ENCODE peak calls at places on chromosomes 6 and 20, in four cellular contexts. P is sigmoid colon, E is WERI-Rb-1, B is H9. O is an unnamed sample.

GRCh38 chr6:22006795-22007194 is 290.0 kb downstream of the PRL start:
- DNase-seq in E (no peak), B (no peak), P (no peak), O (no peak)

GRCh38 chr6:101080597-101080996 is 199.5 kb upstream of the ASCC3 start:
- DNase-seq in E (no peak), B (no peak), P (no peak), O (no peak)

GRCh38 chr6:63560806-63561672 is 11.2 kb upstream of the LOC128125822 start:
- DNase-seq in B (no peak), P (no peak), E (no peak), O (no peak)

GRCh38 chr6:1464796-1465348 is 75.5 kb downstream of the FOXF2 start:
- DNase-seq in E (no peak), P (no peak), B (no peak), O (no peak)

GRCh38 chr6:146135167-146135566 is 106.3 kb downstream of the GRM1 start:
- DNase-seq in B (no peak), P (no peak), E (no peak), O (no peak)

GRCh38 chr6:128129679-128130078 is 228.8 kb upstream of the THEMIS start:
- DNase-seq in P (no peak), E (no peak), B (no peak), O (no peak)

GRCh38 chr6:4928426-4928825 is 75.4 kb downstream of the RPP40 start:
- DNase-seq in E (no peak), P (no peak), B (no peak), O (no peak)

GRCh38 chr20:41011551-41012067 is 17.0 kb upstream of the TOP1 start:
- DNase-seq in P (no peak), E (no peak), B (no peak), O (no peak)

GRCh38 chr20:21342656-21343345 is 39.7 kb downstream of the XRN2 start:
- DNase-seq in E (no peak), P (no peak), B (no peak), O (no peak)

GRCh38 chr6:10831609-10832008 is 6.7 kb downstream of the MAK start:
- DNase-seq in P (no peak), B (no peak), E (no peak), O (no peak)

GRCh38 chr6:89702349-89702748 is 63.8 kb upstream of the LYRM2 start:
- DNase-seq in E (no peak), B (no peak), P (no peak), O (no peak)
- TF ChIP-seq CTCF in E (no peak), B (no peak), P (no peak), O (no peak)

GRCh38 chr6:14381225-14381887 is 263.8 kb downstream of the CD83 start:
- DNase-seq in P (no peak), E (no peak), B (peak), O (no peak)
- H3K27ac ChIP-seq in P (no peak), E (no peak), B (peak), O (no peak)

DNA sequence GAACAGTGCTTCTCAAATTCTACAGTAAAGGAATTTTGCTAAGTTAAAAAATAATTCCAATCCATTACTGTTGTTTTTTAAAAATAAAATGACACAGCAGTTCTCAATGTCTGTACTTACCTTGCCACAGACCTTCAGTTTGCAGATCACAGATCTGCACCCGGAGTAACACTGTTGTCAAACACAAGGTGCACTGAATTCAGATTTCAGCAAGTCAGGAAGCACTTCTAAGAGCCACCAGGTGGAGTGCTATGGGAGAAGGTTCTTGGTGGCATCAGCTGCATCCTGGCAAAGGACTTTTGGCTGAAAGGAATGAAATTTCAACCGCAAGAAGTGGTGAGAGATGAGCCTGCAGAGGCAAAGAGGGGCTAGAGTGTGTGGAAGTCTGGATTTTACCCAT is 17.4 kb downstream of the RSPH4A start:
- DNase-seq in E (no peak), P (no peak), B (peak), O (no peak)
- TF ChIP-seq CTCF in E (peak), P (no peak), B (peak), O (no peak)

DNA sequence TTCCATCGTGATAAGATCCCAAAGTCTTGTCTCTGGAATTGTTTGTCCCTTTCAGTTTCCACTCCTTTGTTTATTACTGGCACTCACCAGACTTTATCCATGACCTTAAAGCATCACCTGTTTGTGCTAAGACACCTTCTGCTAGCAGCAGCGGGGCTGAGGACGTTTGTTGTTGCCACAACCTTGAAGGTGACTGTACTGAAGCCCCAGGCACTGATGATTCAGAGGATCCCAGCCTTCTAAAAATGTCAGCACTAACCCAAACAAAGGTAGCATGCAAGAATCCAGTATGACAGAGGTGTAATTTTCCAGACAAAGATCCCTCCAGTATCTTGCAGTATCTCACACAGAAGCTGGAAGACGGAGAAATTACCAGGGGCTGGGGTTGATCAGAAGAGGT is 28.9 kb upstream of the SMIM8 start:
- DNase-seq in P (no peak), B (no peak), E (no peak), O (no peak)
- H3K27ac ChIP-seq in P (no peak), B (no peak), E (no peak), O (no peak)

DNA sequence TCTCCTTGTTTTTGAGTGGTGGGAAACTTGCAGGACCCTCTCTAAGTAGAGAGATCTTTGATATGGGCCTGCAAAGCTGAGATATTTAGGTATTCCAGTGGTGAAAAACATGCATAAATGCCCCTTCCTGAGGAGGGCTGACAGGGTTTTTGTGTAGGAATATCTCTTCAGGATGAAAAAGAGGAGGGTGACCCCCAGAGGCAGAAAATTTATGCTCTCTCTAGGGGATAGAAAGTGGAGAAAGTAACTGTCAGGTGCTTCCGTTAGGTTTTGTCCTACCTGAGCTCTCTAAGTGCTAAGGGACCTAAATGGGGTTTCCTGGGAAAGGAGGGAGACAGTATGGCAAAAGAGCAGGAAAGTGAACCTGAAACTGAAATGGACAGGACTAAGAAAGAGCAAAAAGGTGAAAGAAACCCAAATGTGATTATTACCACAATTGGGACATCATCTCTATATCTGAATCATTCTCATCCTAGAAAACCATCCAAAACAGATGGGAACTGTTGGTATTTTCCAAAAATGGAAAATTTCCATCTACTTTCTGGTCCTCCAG is 2.0 kb downstream of the COL19A1 start:
- DNase-seq in E (no peak), B (no peak), P (no peak), O (no peak)
- TF ChIP-seq CTCF in E (no peak), B (no peak), P (no peak), O (no peak)

DNA sequence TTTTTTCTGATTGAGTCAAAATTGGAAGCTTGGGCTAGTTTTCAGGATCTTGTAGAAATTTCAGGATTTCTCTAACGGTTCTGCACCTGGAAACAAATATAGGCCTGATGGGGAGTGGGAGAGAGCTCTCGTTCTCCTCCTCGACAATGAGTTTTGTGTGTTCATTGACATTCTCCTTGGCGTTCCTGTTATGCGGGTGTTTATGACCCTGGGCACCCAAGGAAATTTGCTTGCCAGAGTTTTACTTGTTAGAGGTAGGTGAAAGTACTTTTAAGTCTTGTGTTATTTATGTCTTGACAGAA is 2.2 kb downstream of the ASXL1 start:
- DNase-seq in P (no peak), B (no peak), E (no peak), O (no peak)
- H3K27ac ChIP-seq in P (peak), B (no peak), E (no peak), O (peak)

O was measured in upper lobe of right lung.